ENCODE peak calls at places on chromosomes 1 and 21, in four cellular contexts. I, Q, E and R are unnamed samples.

GRCh38 chr1:222821239-222821638 is 6.4 kb downstream of the DISP1 start:
- DNase-seq in I (no peak), Q (no peak), E (no peak), R (no peak)

GRCh38 chr1:22790232-22791008 is 79.8 kb downstream of the EPHB2 start:
- DNase-seq in I (peak), Q (peak), E (no peak), R (peak)

GRCh38 chr1:64686828-64687724 is 57.8 kb upstream of the RAVER2 start:
- DNase-seq in I (peak), Q (no peak), E (peak), R (peak)

GRCh38 chr1:200405273-200405672 is 4.6 kb downstream of the ZNF281 start:
- DNase-seq in I (no peak), Q (no peak), E (no peak), R (peak)

GRCh38 chr1:201539561-201540404 is 856 bp downstream of the NAV1 start:
- DNase-seq in I (no peak), Q (peak), E (no peak), R (peak)

GRCh38 chr1:45246760-45247159 is 40.4 kb upstream of the ZSWIM5 start:
- DNase-seq in I (no peak), Q (no peak), E (peak), R (no peak)

GRCh38 chr1:37553598-37553926 is 531 bp downstream of the SNIP1 start:
- DNase-seq in I (no peak), Q (no peak), E (no peak), R (no peak)

GRCh38 chr1:197598935-197599334 is 176.3 kb downstream of the DENND1B start:
- DNase-seq in I (no peak), Q (no peak), E (no peak), R (no peak)

GRCh38 chr1:164802573-164803282 is 243.7 kb downstream of the PBX1 start:
- DNase-seq in I (no peak), Q (no peak), E (no peak), R (no peak)

GRCh38 chr1:90347366-90347765 is 352.5 kb downstream of the ZNF326 start:
- DNase-seq in I (peak), Q (no peak), E (no peak), R (peak)

GRCh38 chr1:184514447-184514846 is 127.6 kb downstream of the C1orf21 start:
- DNase-seq in I (no peak), Q (no peak), E (no peak), R (no peak)

GRCh38 chr1:192327997-192328396 is 11.2 kb downstream of the RGS21 start:
- DNase-seq in I (no peak), Q (no peak), E (no peak), R (no peak)

GRCh38 chr1:219575563-219575962 is 37.3 kb downstream of the ZC3H11B start:
- DNase-seq in I (no peak), Q (no peak), E (no peak), R (no peak)

GRCh38 chr1:158999301-159000069 is 10.2 kb upstream of the IFI16 start:
- DNase-seq in I (peak), Q (peak), E (peak), R (peak)

GRCh38 chr21:45568383-45568782 is 26.1 kb upstream of the SLC19A1 start:
- DNase-seq in I (no peak), Q (no peak), E (no peak), R (no peak)

GRCh38 chr1:174003867-174004266 is 18.3 kb downstream of the RC3H1 start:
- DNase-seq in I (no peak), Q (no peak), E (no peak), R (no peak)

GRCh38 chr1:48469616-48470500 is 2.1 kb downstream of the SPATA6 start:
- DNase-seq in I (peak), Q (no peak), E (no peak), R (peak)

GRCh38 chr1:1088801-1089680 is 14.9 kb upstream of the RNF223 start:
- DNase-seq in I (no peak), Q (no peak), E (no peak), R (no peak)

GRCh38 chr1:47508900-47509488 is 71.2 kb downstream of the FOXD2 start:
- DNase-seq in I (peak), Q (peak), E (no peak), R (peak)

GRCh38 chr1:66262233-66262632 is 271.7 kb upstream of the SGIP1 start:
- DNase-seq in I (no peak), Q (no peak), E (no peak), R (no peak)

GRCh38 chr21:41802684-41803083 is 35.8 kb upstream of the RIPK4 start:
- DNase-seq in I (peak), Q (no peak), E (no peak), R (no peak)

GRCh38 chr1:41981796-41982195 is 63.1 kb upstream of the HIVEP3 start:
- DNase-seq in I (no peak), Q (no peak), E (no peak), R (no peak)

GRCh38 chr1:182721525-182721924 is 37.1 kb upstream of the RGS8 start:
- DNase-seq in I (no peak), Q (no peak), E (no peak), R (no peak)

GRCh38 chr1:37393173-37393572 is 81.2 kb upstream of the ZC3H12A start:
- DNase-seq in I (no peak), Q (no peak), E (no peak), R (no peak)

GRCh38 chr1:22915816-22916468 is 56.7 kb downstream of the LACTBL1 start:
- DNase-seq in I (no peak), Q (peak), E (no peak), R (no peak)

GRCh38 chr1:68720476-68720875 is 223.6 kb upstream of the DEPDC1 start:
- DNase-seq in I (no peak), Q (no peak), E (no peak), R (no peak)

GRCh38 chr1:67053535-67053784 is 488 bp downstream of the SLC35D1 start:
- DNase-seq in I (peak), Q (no peak), E (no peak), R (peak)

GRCh38 chr1:84776639-84777038 is 86.4 kb upstream of the SSX2IP start:
- DNase-seq in I (no peak), Q (no peak), E (no peak), R (no peak)

GRCh38 chr1:187641907-187642306 is 813.2 kb downstream of the PLA2G4A start:
- DNase-seq in I (no peak), Q (no peak), E (no peak), R (no peak)

GRCh38 chr1:34721241-34721640 is 33.6 kb upstream of the GJB5 start:
- DNase-seq in I (no peak), Q (no peak), E (no peak), R (no peak)

GRCh38 chr1:147640553-147641165 is 29.7 kb downstream of the ACP6 start:
- DNase-seq in I (peak), Q (peak), E (peak), R (peak)

GRCh38 chr1:19448491-19449439 is 36.6 kb downstream of the CAPZB start:
- DNase-seq in I (peak), Q (peak), E (peak), R (no peak)

GRCh38 chr1:198304431-198304830 is 147.6 kb downstream of the NEK7 start:
- DNase-seq in I (no peak), Q (no peak), E (no peak), R (no peak)

GRCh38 chr21:32350981-32351380 is 41.8 kb downstream of the URB1 start:
- DNase-seq in I (no peak), Q (no peak), E (no peak), R (no peak)

GRCh38 chr1:160519542-160520435 is 3.3 kb downstream of the SLAMF6 start:
- DNase-seq in I (no peak), Q (no peak), E (no peak), R (peak)

GRCh38 chr1:193514397-193514796 is 328.0 kb upstream of the B3GALT2 start:
- DNase-seq in I (no peak), Q (no peak), E (no peak), R (no peak)

GRCh38 chr1:157025856-157026255 is 19.7 kb downstream of the ARHGEF11 start:
- DNase-seq in I (no peak), Q (no peak), E (no peak), R (no peak)

GRCh38 chr1:48223372-48224081 is 1.0 kb downstream of the SLC5A9 start:
- DNase-seq in I (no peak), Q (no peak), E (no peak), R (peak)

DNA sequence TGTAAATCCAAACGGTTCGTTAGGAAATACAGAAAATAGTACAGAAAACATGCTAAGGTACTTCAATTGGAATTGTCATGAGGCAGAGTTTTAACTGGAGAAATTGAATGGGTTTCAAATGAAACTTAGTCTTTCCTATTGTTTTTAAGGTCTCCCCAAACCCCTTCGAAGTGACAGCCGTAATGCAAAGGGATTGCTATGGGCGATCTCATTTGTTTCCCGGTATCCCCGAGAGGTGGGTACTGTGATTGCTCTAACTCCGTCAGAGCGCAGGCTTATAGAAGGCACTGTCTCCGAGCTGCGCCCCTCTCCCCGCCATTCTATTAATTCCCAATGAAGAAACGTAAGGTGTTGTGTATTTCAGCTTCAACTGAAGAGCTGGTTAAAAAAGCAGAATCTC is 22.0 kb upstream of the RNF187 start:
- DNase-seq in I (no peak), Q (no peak), E (no peak), R (no peak)
- H3K4me3 ChIP-seq in I (no peak), Q (peak), E (peak), R (no peak)

GRCh38 chr1:227325195-227325594 is 6.9 kb upstream of the CDC42BPA start:
- DNase-seq in I (no peak), Q (no peak), E (no peak), R (no peak)
- H3K4me3 ChIP-seq in I (no peak), Q (no peak), E (no peak), R (no peak)

DNA sequence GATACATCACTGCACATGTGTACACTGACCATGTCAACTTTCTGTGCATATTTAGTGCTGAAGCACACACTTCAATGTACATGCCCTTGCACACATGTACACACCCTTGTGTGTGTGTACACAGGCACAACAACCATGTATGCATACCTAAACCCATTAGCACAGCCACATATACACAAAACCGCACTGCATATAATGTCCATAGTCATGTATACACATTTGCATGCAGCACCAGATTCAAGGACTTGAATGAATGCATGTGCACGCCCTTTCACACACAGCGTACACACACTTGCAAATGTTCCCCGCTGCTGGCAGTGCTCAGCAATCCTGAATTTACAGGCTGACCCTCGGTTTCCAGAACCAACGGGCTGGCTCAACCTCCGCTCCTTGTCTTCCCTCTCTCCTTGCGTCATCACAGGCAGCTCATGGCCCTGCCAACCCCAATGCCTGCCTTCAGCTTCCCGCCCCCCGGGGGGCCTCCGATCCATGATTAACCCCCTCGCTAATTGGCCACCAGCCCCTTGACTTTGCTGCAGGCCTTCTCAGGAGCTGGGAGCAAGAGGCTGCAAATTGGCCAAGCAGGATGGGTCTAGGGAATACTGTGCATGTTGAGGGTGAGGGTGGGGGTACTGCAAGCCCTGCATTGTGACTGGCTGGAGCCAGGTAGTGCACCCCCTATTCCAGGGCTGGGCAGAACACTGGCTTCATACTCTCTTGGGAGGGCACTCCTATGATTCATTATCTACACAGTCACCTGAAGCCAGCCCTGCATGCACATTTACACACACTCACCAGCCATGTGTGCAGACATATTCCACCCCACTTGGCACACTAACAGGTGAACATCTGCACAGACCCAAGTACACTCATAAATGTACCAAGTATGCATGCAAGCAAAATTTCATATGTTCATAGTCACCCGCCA is 7.9 kb downstream of the GPR3 start:
- DNase-seq in I (no peak), Q (peak), E (no peak), R (no peak)
- H3K4me3 ChIP-seq in I (no peak), Q (no peak), E (no peak), R (no peak)

DNA sequence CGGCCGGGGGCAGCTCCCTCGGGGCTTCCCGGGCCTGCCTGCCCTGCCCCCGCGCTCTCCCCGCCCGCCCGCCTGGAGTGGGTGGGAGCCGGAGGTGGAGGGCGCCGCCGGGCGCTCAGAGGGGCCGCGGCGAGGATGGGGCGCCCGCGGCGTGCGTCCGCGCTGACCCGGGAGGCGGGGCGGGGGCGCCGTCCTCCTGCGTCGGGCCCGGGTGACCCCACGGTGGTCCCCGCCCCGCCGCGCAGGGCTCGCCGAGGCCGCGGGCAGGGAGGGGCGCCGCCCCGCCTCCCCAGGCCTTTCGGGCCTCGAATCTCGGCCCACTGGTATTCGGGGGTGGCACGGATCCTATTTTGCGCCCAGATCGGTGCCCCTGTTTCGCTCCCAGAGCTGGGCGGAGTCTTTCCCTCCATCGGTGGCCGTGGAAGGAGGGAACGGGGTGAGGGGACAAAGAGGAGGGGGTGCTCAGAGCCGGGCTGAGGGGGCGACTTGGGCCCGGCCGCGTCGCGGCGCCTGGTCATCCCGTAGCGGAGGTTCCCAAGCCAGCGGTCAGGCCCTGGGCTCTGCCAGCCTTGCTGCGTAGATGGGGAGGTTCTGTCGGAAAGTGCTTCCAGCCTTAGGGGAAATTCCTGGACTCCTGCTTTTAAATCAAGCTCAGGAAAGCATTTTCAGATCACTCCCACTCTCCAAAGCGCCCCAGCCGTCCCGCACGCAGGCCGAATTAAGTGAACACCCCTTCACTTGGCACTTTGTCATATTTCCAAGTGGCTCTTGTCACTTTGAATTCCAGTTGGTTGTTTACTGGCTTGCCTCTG is 546 bp downstream of the PATJ start:
- DNase-seq in I (peak), Q (peak), E (no peak), R (peak)
- H3K4me3 ChIP-seq in I (peak), Q (peak), E (peak), R (peak)

DNA sequence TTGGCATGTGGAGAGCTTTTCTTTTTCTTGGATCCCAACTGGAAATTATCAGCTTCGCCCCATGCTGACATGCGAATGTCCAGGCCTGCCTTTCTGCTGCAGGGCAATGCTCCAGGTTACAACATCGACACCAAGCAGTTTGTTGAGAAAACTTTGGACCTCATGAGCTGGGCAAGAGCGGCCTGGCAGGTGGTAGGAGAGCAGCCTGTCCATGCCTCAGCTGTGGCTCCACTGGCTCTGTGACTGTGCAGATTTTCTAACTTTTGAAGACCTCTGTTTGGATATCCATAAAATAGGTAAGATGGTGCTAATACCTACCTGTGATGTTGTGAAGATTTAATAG is 41.5 kb downstream of the MTARC1 start:
- DNase-seq in I (no peak), Q (no peak), E (no peak), R (peak)
- H3K4me3 ChIP-seq in I (no peak), Q (no peak), E (no peak), R (no peak)

DNA sequence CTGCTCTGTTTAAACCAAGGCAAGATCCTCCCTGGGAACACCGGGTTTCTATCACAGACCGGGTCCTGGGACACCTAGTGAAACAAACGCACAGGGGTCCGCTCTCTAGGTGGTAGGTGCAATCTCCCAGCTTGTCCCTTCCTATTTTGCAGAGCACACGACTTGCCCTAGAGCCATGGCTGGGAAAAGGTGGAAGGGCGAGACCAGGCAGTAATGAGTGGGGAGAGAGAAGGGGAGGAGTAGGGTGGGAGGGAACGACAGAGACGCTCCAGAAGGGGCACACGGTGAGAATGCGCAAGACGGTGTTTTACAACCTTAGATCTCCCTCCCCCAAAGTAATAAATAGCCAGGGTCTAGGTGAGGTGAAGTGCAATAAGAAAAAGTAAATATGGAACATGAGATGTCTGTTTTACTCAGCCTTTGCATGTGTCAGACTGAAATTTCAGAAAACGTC is 9.3 kb upstream of the ARHGAP29 start:
- DNase-seq in I (no peak), Q (peak), E (no peak), R (no peak)
- H3K4me3 ChIP-seq in I (peak), Q (peak), E (peak), R (no peak)

GRCh38 chr1:205303247-205303888 is 18.2 kb downstream of the NUAK2 start:
- DNase-seq in I (no peak), Q (no peak), E (no peak), R (no peak)
- H3K4me3 ChIP-seq in I (no peak), Q (no peak), E (no peak), R (no peak)

GRCh38 chr1:207753611-207754010 is 1.8 kb downstream of the CD46 start:
- DNase-seq in I (no peak), Q (no peak), E (no peak), R (no peak)
- H3K4me3 ChIP-seq in I (peak), Q (peak), E (peak), R (peak)

GRCh38 chr1:10678852-10679251 is 117.6 kb downstream of the CASZ1 start:
- DNase-seq in I (no peak), Q (no peak), E (no peak), R (no peak)
- H3K4me3 ChIP-seq in I (no peak), Q (no peak), E (no peak), R (no peak)